ENCODE peak calls at places on chromosome 1, in seven cellular contexts. P is fibroblast of lung, L is H1, D is PC-3, N is mammary epithelial cell, K is IMR-90, R is K562. V is an unnamed sample.
A peak's percentile ranks its signal among the peaks of the same experiment; 100 is the strongest.

GRCh38 chr1:22287946-22288520 is 145.1 kb upstream of the WNT4 start:
- DNase-seq in N (no peak), L (no peak), D (no peak), K (no peak), R (no peak), P (no peak), V (no peak)

GRCh38 chr1:109389638-109390341 is 7.9 kb downstream of the SORT1 start:
- DNase-seq in L (no peak), D (no peak), P (no peak), R (peak; percentile 86), N (no peak), K (no peak), V (no peak)

GRCh38 chr1:159562680-159563079 is 24.9 kb upstream of the APCS start:
- DNase-seq in L (no peak), K (no peak), R (no peak), D (no peak), N (no peak), P (no peak), V (no peak)

GRCh38 chr1:200317236-200317635 is 92.6 kb downstream of the ZNF281 start:
- DNase-seq in N (peak; percentile 43), P (peak; percentile 21), L (no peak), D (peak; percentile 78), R (no peak), K (peak; percentile 90), V (peak; percentile 61)

GRCh38 chr1:229704157-229704556 is 78.1 kb downstream of the URB2 start:
- DNase-seq in K (no peak), N (no peak), P (no peak), L (no peak), D (no peak), R (no peak), V (no peak)

GRCh38 chr1:15064217-15064929 is 89.2 kb upstream of the TMEM51 start:
- DNase-seq in D (peak; percentile 22), P (no peak), R (no peak), K (no peak), N (peak; percentile 37), L (no peak), V (no peak)

GRCh38 chr1:192445849-192446489 is 129.2 kb downstream of the RGS21 start:
- DNase-seq in D (peak; percentile 61), N (peak; percentile 4), P (peak; percentile 74), L (no peak), R (peak; percentile 19), K (peak; percentile 60), V (peak; percentile 80)

GRCh38 chr1:81703736-81704463 is 96.8 kb upstream of the ADGRL2 start:
- DNase-seq in L (no peak), D (peak; percentile 85), P (peak; percentile 77), N (peak; percentile 75), R (no peak), K (peak; percentile 78), V (peak; percentile 54)

GRCh38 chr1:27322569-27323116 is 680 bp downstream of the TMEM222 start:
- DNase-seq in P (no peak), K (no peak), L (no peak), R (no peak), N (no peak), D (no peak), V (peak; percentile 30)

GRCh38 chr1:54109131-54110105 is 43.4 kb downstream of the CDCP2 start:
- DNase-seq in N (no peak), R (peak; percentile 19), L (no peak), P (no peak), D (no peak), K (peak; percentile 13), V (peak; percentile 5)

GRCh38 chr1:36787312-36787711 is 247.0 kb downstream of the GRIK3 start:
- DNase-seq in D (no peak), K (no peak), L (no peak), P (no peak), R (no peak), N (no peak), V (no peak)

GRCh38 chr1:24720152-24720551 is 25.1 kb upstream of the CLIC4 start:
- DNase-seq in L (no peak), K (peak; percentile 85), P (peak; percentile 85), N (peak; percentile 48), R (no peak), D (peak; percentile 70), V (no peak)

GRCh38 chr1:31831397-31832378 is 15.9 kb upstream of the SPOCD1 start:
- DNase-seq in R (no peak), N (peak; percentile 54), L (no peak), P (no peak), D (peak; percentile 23), K (peak; percentile 83), V (peak; percentile 27)

GRCh38 chr1:101147381-101147780 is 89.4 kb upstream of the S1PR1 start:
- DNase-seq in D (peak; percentile 29), N (no peak), K (no peak), P (no peak), R (no peak), L (no peak), V (no peak)

GRCh38 chr1:59718064-59718988 is 96.4 kb upstream of the HOOK1 start:
- DNase-seq in N (peak; percentile 23), L (no peak), D (peak; percentile 75), R (peak; percentile 16), P (peak; percentile 50), K (no peak), V (peak; percentile 45)

GRCh38 chr1:28830814-28831213 is 18.8 kb downstream of the OPRD1 start:
- DNase-seq in N (no peak), D (no peak), L (no peak), R (no peak), P (no peak), K (no peak), V (no peak)

GRCh38 chr1:13482600-13482999 is 31.2 kb downstream of the LRRC38 start:
- DNase-seq in L (no peak), K (no peak), N (no peak), P (no peak), D (no peak), R (no peak), V (no peak)

GRCh38 chr1:242784074-242784473 is 259.6 kb upstream of the PLD5 start:
- DNase-seq in D (no peak), K (no peak), N (peak; percentile 32), L (no peak), R (no peak), P (no peak), V (no peak)

GRCh38 chr1:37995773-37996379 is 6.1 kb upstream of the SF3A3 start:
- DNase-seq in P (peak; percentile 96), D (no peak), L (peak; percentile 87), K (peak; percentile 89), R (no peak), N (no peak), V (peak; percentile 93)

GRCh38 chr1:12466816-12467215 is 151.2 kb downstream of the DHRS3 start:
- DNase-seq in L (no peak), D (no peak), P (no peak), K (no peak), R (no peak), N (no peak), V (no peak)

GRCh38 chr1:12464627-12465056 is 153.4 kb downstream of the DHRS3 start:
- DNase-seq in L (no peak), D (peak; percentile 95), R (no peak), K (peak; percentile 97), P (peak; percentile 97), N (peak; percentile 65), V (peak; percentile 94)

GRCh38 chr1:12464028-12464427 is 154.0 kb downstream of the DHRS3 start:
- DNase-seq in K (no peak), P (no peak), N (no peak), R (peak; percentile 53), D (no peak), L (no peak), V (no peak)

GRCh38 chr1:12462586-12462985 is 155.4 kb downstream of the DHRS3 start:
- DNase-seq in L (no peak), N (no peak), P (no peak), R (no peak), K (no peak), D (peak; percentile 68), V (no peak)

GRCh38 chr1:12465126-12465525 is 152.9 kb downstream of the DHRS3 start:
- DNase-seq in K (no peak), R (no peak), N (no peak), L (no peak), D (no peak), P (no peak), V (no peak)
- H3K4me1 ChIP-seq in K (peaks cover 31% of the 10 kb centered on the region), R (peaks cover 45% of the 10 kb centered on the region), N (peaks cover 10% of the 10 kb centered on the region), L (no peaks in the 10 kb centered on the region), D (peaks cover 49% of the 10 kb centered on the region), P (peaks cover 13% of the 10 kb centered on the region), V (peaks cover 50% of the 10 kb centered on the region)

GRCh38 chr1:2227341-2228156 is 570 bp upstream of the SKI start:
- DNase-seq in K (peak; percentile 95), L (peak; percentile 83), D (peak; percentile 99), N (peak; percentile 94), R (peak; percentile 99), P (peak; percentile 96), V (peak; percentile 99)

GRCh38 chr1:2229921-2230700 is 2.0 kb downstream of the SKI start:
- DNase-seq in D (peak; percentile 52), N (peak; percentile 53), R (peak; percentile 51), K (peak; percentile 40), L (no peak), P (peak; percentile 50), V (peak; percentile 68)

GRCh38 chr1:2228684-2229031 is 539 bp downstream of the SKI start:
- DNase-seq in K (no peak), D (peak; percentile 42), L (no peak), N (no peak), P (peak; percentile 17), R (peak; percentile 41), V (peak; percentile 39)

GRCh38 chr1:2228157-2228594 is at the start of gene SKI:
- DNase-seq in P (no peak), D (no peak), R (no peak), N (no peak), K (no peak), L (no peak), V (peak; percentile 49)

GRCh38 chr1:2229032-2229920 is 1.2 kb downstream of the SKI start:
- DNase-seq in K (peak; percentile 69), D (peak; percentile 70), N (peak; percentile 53), R (peak; percentile 51), L (no peak), P (peak; percentile 93), V (peak; percentile 72)
- H3K9ac ChIP-seq in K (peak overlapping the region; percentile 74), D (peak overlapping the region; percentile 82), N (peak overlapping the region; percentile 80), R (peak overlapping the region; percentile 96), L (peak overlapping the region; percentile 71), P (peak overlapping the region; percentile 87), V (peak overlapping the region; percentile 90)

DNA sequence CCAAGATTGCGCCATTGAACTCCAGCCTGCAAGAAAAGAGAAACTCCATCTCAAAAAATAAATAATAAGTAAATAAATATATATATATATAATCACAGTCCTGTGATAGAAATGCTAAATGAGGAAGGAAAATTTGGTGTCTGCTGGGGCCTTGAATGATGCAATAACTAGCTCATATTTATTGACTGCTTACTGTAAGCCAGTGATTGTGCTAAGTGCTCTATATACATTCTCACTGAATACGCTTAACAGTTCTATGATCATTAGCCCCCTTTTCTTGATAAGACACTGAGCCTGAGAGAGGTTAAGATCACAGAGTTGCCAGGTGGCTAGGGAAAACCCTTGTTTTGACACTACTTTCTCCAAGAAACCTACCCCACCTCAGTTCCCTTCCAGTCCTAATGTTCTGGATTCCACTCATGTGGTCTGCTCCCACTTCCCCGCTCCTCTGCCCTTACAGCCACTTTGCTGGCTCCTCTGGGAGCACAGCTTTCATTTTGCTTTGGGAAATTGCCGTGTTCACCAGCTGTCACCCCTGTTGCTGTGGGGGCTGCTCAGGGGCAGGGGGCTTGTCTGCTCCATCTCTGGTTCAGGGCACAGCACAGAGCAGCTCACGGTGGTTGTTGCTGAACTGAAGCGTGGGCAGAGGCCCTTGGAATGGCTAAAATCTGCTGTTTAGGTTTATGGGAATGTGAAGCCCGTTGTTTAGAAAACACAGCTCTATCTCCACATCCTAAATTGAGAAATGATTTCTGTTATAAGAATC is 2.5 kb upstream of the BMP8A start:
- DNase-seq in D (no peak), K (no peak), L (no peak), P (no peak), R (no peak), N (no peak), V (peak; percentile 30)
- H3K27me3 ChIP-seq in D (no peaks in the 10 kb centered on the region), K (peaks cover 25% of the 10 kb centered on the region), L (peaks cover 37% of the 10 kb centered on the region), P (peaks cover 12% of the 10 kb centered on the region), R (peaks cover 17% of the 10 kb centered on the region), N (peaks cover 8% of the 10 kb centered on the region), V (peaks cover 8% of the 10 kb centered on the region)

GRCh38 chr1:158019177-158019868 is 25.9 kb downstream of the KIRREL1 start:
- DNase-seq in N (peak; percentile 87), L (peak; percentile 57), D (peak; percentile 96), K (peak; percentile 94), R (no peak), P (peak; percentile 93), V (peak; percentile 95)
- H3K4me1 ChIP-seq in N (peaks cover 87% of the 10 kb centered on the region), L (peaks cover 19% of the 10 kb centered on the region), D (peaks cover 66% of the 10 kb centered on the region), K (peaks cover 53% of the 10 kb centered on the region), R (no peaks in the 10 kb centered on the region), P (peaks cover 69% of the 10 kb centered on the region), V (peaks cover 93% of the 10 kb centered on the region)

V was measured in adipocyte.